ENCODE peak calls at places on chromosomes 1 and 21, in seven cellular contexts. B is breast epithelium, J is vagina, I is stomach, E is prostate gland, U is spleen, R is HepG2. N is an unnamed sample.

GRCh38 chr1:26234644-26235384 is 814 bp downstream of the CEP85 start:
- DNase-seq in I (no peak), B (no peak), E (peak; percentile 20), R (peak; percentile 6), U (no peak), J (no peak), N (peak; percentile 20)

GRCh38 chr1:39214021-39214713 is 9.7 kb downstream of the MACF1 start:
- DNase-seq in J (no peak), B (peak; percentile 50), E (no peak), U (no peak), R (peak; percentile 99), I (no peak), N (no peak)

GRCh38 chr1:44655609-44656008 is 18.7 kb downstream of the TMEM53 start:
- DNase-seq in I (no peak), R (peak; percentile 34), B (no peak), E (no peak), U (peak; percentile 74), J (no peak), N (no peak)

GRCh38 chr1:174077755-174078490 is 55.8 kb upstream of the RC3H1 start:
- DNase-seq in J (no peak), U (no peak), I (no peak), R (no peak), B (no peak), E (no peak), N (no peak)

GRCh38 chr1:109181085-109181806 is 32.5 kb upstream of the SARS1 start:
- DNase-seq in J (no peak), U (no peak), R (peak; percentile 96), B (no peak), E (peak; percentile 56), I (no peak), N (no peak)

GRCh38 chr1:42943166-42943565 is 15.5 kb downstream of the SLC2A1 start:
- DNase-seq in B (peak; percentile 94), R (no peak), U (peak; percentile 74), I (peak; percentile 91), J (no peak), E (peak; percentile 96), N (peak; percentile 89)

GRCh38 chr1:156420209-156421061 is 51.4 kb downstream of the RHBG start:
- DNase-seq in B (no peak), I (no peak), E (no peak), J (no peak), R (no peak), U (no peak), N (no peak)

GRCh38 chr1:246483204-246483933 is 23.7 kb downstream of the SMYD3 start:
- DNase-seq in I (no peak), J (no peak), E (no peak), U (no peak), R (no peak), B (no peak), N (no peak)

GRCh38 chr1:20584890-20585289 is 4.0 kb upstream of the CDA start:
- DNase-seq in J (no peak), U (no peak), B (no peak), R (peak; percentile 18), I (no peak), E (no peak), N (no peak)

GRCh38 chr1:204081791-204082513 is 9.0 kb downstream of the SOX13 start:
- DNase-seq in B (no peak), I (no peak), R (no peak), J (no peak), U (peak; percentile 33), E (no peak), N (no peak)

GRCh38 chr1:61139324-61140055 is 57.1 kb downstream of the NFIA start:
- DNase-seq in I (no peak), U (no peak), E (no peak), B (peak; percentile 33), J (no peak), R (peak; percentile 29), N (no peak)

GRCh38 chr1:103197266-103197665 is 88.9 kb upstream of the COL11A1 start:
- DNase-seq in B (no peak), E (no peak), I (no peak), U (no peak), J (no peak), R (no peak), N (no peak)

GRCh38 chr1:202835548-202836072 is 24.9 kb downstream of the PCAT6 start:
- DNase-seq in I (no peak), R (no peak), U (no peak), E (no peak), J (no peak), B (no peak), N (no peak)

GRCh38 chr1:200042437-200043329 is 15.2 kb downstream of the NR5A2 start:
- DNase-seq in U (no peak), E (no peak), R (no peak), I (no peak), B (no peak), J (no peak), N (peak; percentile 70)

GRCh38 chr1:175734642-175735041 is 8.8 kb downstream of the TNR start:
- DNase-seq in I (no peak), B (no peak), R (no peak), E (no peak), U (no peak), J (no peak), N (no peak)

GRCh38 chr1:41802532-41803501 is 115.9 kb downstream of the HIVEP3 start:
- DNase-seq in U (peak; percentile 87), E (peak; percentile 72), I (no peak), R (no peak), J (no peak), B (peak; percentile 82), N (peak; percentile 25)

GRCh38 chr1:162822391-162823200 is 32.1 kb downstream of the HSD17B7 start:
- DNase-seq in R (no peak), J (no peak), B (no peak), E (peak; percentile 8), U (no peak), I (peak; percentile 35), N (peak; percentile 9)

GRCh38 chr1:224565186-224565585 is 50.9 kb upstream of the CNIH3 start:
- DNase-seq in B (peak; percentile 30), R (peak; percentile 25), J (no peak), U (no peak), I (no peak), E (no peak), N (no peak)

GRCh38 chr1:42130061-42130460 is 23.1 kb upstream of the GUCA2B start:
- DNase-seq in R (no peak), I (no peak), B (no peak), U (no peak), E (no peak), J (no peak), N (no peak)

GRCh38 chr1:3368711-3369436 is 85.6 kb upstream of the ARHGEF16 start:
- DNase-seq in B (no peak), I (no peak), U (no peak), J (no peak), R (no peak), E (no peak), N (no peak)

GRCh38 chr1:38953433-38953860 is 11.8 kb upstream of the RHBDL2 start:
- DNase-seq in I (no peak), J (no peak), U (no peak), R (no peak), B (no peak), E (no peak), N (no peak)

GRCh38 chr1:117696567-117696966 is 90.7 kb downstream of the TENT5C start:
- DNase-seq in I (no peak), J (no peak), U (no peak), R (no peak), B (no peak), E (no peak), N (no peak)

GRCh38 chr1:154534263-154534844 is 24.1 kb downstream of the UBE2Q1 start:
- DNase-seq in U (no peak), J (no peak), E (peak; percentile 32), B (no peak), I (peak; percentile 65), R (peak; percentile 59), N (peak; percentile 54)

GRCh38 chr1:72938408-72938807 is 656.1 kb upstream of the NEGR1 start:
- DNase-seq in I (no peak), U (no peak), J (no peak), E (no peak), B (no peak), R (no peak), N (no peak)
- TF ChIP-seq POLR2AphosphoS5 in I (no peak), U (no peak), J (no peak), E (no peak), B (no peak), R (no peak), N (no peak)

GRCh38 chr1:17816511-17816910 is 61.4 kb downstream of the ACTL8 start:
- DNase-seq in I (no peak), B (no peak), R (no peak), J (no peak), U (no peak), E (no peak), N (peak; percentile 31)
- TF ChIP-seq POLR2A in I (no peak), B (no peak), R (no peak), J (no peak), U (no peak), E (no peak), N (no peak)

GRCh38 chr21:35607406-35607805 is 452.9 kb downstream of the SETD4 start:
- DNase-seq in B (no peak), I (no peak), J (no peak), U (no peak), E (no peak), R (no peak), N (no peak)

GRCh38 chr21:35606578-35606977 is 453.7 kb downstream of the SETD4 start:
- DNase-seq in J (no peak), B (no peak), E (no peak), U (no peak), I (no peak), R (no peak), N (no peak)

GRCh38 chr21:35602811-35603210 is 457.5 kb downstream of the SETD4 start:
- DNase-seq in E (no peak), B (no peak), U (no peak), J (no peak), I (no peak), R (no peak), N (no peak)

GRCh38 chr21:35606136-35606535 is 454.2 kb downstream of the SETD4 start:
- DNase-seq in J (no peak), I (no peak), U (no peak), B (no peak), R (no peak), E (no peak), N (no peak)

DNA sequence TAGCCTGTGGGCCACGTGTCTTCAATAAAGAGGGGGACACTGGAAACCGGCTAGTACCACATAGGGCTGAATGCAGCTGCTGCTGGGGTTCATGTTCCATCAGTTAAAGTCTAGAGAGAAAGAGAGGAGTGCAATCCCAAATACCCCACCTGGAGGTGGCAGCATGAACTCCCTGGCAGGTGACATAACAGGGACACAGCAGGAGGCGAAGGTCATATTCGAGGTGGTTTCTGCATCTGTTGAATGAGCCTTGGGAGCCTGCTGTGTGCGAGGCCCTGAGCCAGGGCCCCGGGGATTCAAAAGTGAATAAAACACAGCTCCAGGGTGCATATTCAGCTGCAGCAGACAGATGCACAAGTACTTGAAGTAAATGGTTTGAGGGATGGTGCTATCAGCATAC is 456.9 kb downstream of the SETD4 start:
- DNase-seq in J (no peak), R (no peak), B (no peak), E (no peak), I (no peak), U (no peak), N (no peak)
- TF ChIP-seq CTCF in J (no peak), R (peak; percentile 12), B (no peak), E (no peak), I (no peak), U (no peak), N (no peak)

DNA sequence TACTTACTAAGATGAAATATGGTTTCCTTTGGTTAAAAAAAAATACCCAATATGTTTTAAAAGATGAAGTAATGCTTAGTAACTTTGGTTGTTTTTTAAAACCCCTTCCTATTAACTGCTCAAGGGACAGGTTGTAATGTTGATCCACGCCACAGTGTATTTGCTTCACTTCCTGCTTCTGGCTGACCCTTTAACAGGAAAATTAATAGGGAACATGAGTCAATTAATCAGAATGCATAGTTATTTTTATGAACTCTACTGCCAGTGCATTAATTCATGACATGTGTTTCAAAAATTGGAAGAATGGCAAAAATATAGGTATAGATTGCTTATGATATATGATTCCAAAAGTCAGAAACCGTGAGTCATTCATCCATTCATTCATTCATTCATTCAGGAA is 204.9 kb downstream of the SETD4 start:
- DNase-seq in U (no peak), R (no peak), E (no peak), I (no peak), J (no peak), B (no peak), N (no peak)
- TF ChIP-seq POLR2AphosphoS5 in U (no peak), R (no peak), E (no peak), I (no peak), J (no peak), B (no peak), N (no peak)

N was measured in transverse colon.